ENCODE peak calls at places on chromosome 14, in six cellular contexts. J is endothelial cell of umbilical vein, Q is IMR-90, K is fibroblast of lung, D is mesenchymal stem cell, Y is adipocyte. F is an unnamed sample.

GRCh38 chr14:87175175-87175574 is 817.8 kb downstream of the GALC start:
- DNase-seq in Q (no peak), D (no peak), Y (no peak), J (no peak), K (no peak), F (peak)

GRCh38 chr14:61929651-61930050 is 167.4 kb downstream of the SNAPC1 start:
- DNase-seq in Y (no peak), D (no peak), Q (no peak), K (no peak), J (no peak), F (no peak)

GRCh38 chr14:34040765-34041164 is 89.9 kb upstream of the EGLN3 start:
- DNase-seq in J (no peak), Y (no peak), Q (no peak), K (no peak), D (no peak), F (no peak)

GRCh38 chr14:51396222-51396815 is 156.3 kb downstream of the TMX1 start:
- DNase-seq in Y (peak), Q (peak), D (peak), J (peak), K (peak), F (no peak)

GRCh38 chr14:86723254-86723624 is 1193.3 kb downstream of the FLRT2 start:
- DNase-seq in Q (peak), Y (peak), J (no peak), D (no peak), K (no peak), F (no peak)

GRCh38 chr14:22465201-22465835 is 123.7 kb downstream of the DAD1 start:
- DNase-seq in K (no peak), D (no peak), J (no peak), Q (peak), Y (no peak), F (no peak)

GRCh38 chr14:81686512-81686911 is 152.9 kb upstream of the SEL1L start:
- DNase-seq in K (no peak), Q (no peak), J (no peak), Y (no peak), D (no peak), F (no peak)

GRCh38 chr14:71729581-71729980 is 202.6 kb upstream of the RGS6 start:
- DNase-seq in Y (no peak), K (peak), Q (no peak), D (no peak), J (no peak), F (no peak)

GRCh38 chr14:64580451-64580850 is 30.7 kb downstream of the PPP1R36 start:
- DNase-seq in J (peak), Y (peak), K (peak), D (no peak), Q (peak), F (no peak)

GRCh38 chr14:82642425-82642824 is 1108.8 kb upstream of the SEL1L start:
- DNase-seq in D (peak), Q (no peak), Y (no peak), K (no peak), J (no peak), F (no peak)

GRCh38 chr14:88614218-88614907 is 51.5 kb downstream of the ZC3H14 start:
- DNase-seq in K (peak), D (peak), J (peak), Y (peak), Q (peak), F (no peak)

GRCh38 chr14:25887251-25887908 is 710.5 kb downstream of the NOVA1 start:
- DNase-seq in Y (no peak), Q (no peak), D (peak), J (peak), K (peak), F (no peak)

GRCh38 chr14:104603623-104604401 is 760 bp downstream of the TMEM179 start:
- DNase-seq in J (no peak), Q (no peak), Y (no peak), K (no peak), D (no peak), F (no peak)

GRCh38 chr14:103418508-103418818 is 33.2 kb downstream of the MARK3 start:
- DNase-seq in J (no peak), K (peak), Q (peak), Y (peak), D (peak), F (peak)

GRCh38 chr14:95431199-95432145 is 85.0 kb downstream of the SYNE3 start:
- DNase-seq in D (peak), K (peak), Q (peak), J (peak), Y (peak), F (peak)

GRCh38 chr14:47207636-47208035 is 467.8 kb downstream of the MDGA2 start:
- DNase-seq in J (peak), D (peak), Y (no peak), K (peak), Q (no peak), F (no peak)

GRCh38 chr14:87805315-87805723 is 187.7 kb downstream of the GALC start:
- DNase-seq in Y (no peak), J (no peak), Q (no peak), D (peak), K (peak), F (no peak)

GRCh38 chr14:35051796-35052195 is 5.7 kb downstream of the FAM177A1 start:
- DNase-seq in J (no peak), D (peak), K (peak), Q (peak), Y (peak), F (no peak)

GRCh38 chr14:72172597-72172996 is 240.4 kb downstream of the RGS6 start:
- DNase-seq in J (no peak), D (no peak), Q (no peak), Y (no peak), K (no peak), F (no peak)

GRCh38 chr14:95162641-95163040 is 5.3 kb upstream of the DICER1 start:
- DNase-seq in Y (no peak), K (no peak), J (no peak), D (no peak), Q (no peak), F (no peak)

GRCh38 chr14:89240414-89240813 is 176.6 kb downstream of the FOXN3 start:
- DNase-seq in J (peak), Q (peak), Y (no peak), K (peak), D (peak), F (no peak)

GRCh38 chr14:81625343-81625742 is 91.7 kb upstream of the SEL1L start:
- DNase-seq in J (no peak), K (no peak), Q (no peak), Y (peak), D (no peak), F (peak)

GRCh38 chr14:57863471-57863870 is 2.4 kb downstream of the SLC35F4 start:
- DNase-seq in D (no peak), J (no peak), K (no peak), Q (no peak), Y (no peak), F (no peak)

GRCh38 chr14:64698899-64699298 is 5.3 kb upstream of the PLEKHG3 start:
- DNase-seq in Q (no peak), K (no peak), D (peak), Y (no peak), J (no peak), F (no peak)

GRCh38 chr14:30656190-30656632 is 34.1 kb downstream of the SCFD1 start:
- DNase-seq in Q (peak), J (peak), Y (peak), K (peak), D (peak), F (no peak)

GRCh38 chr14:31583043-31583442 is 21.8 kb downstream of the NUBPL start:
- DNase-seq in Y (no peak), J (no peak), Q (no peak), K (no peak), D (no peak), F (no peak)

GRCh38 chr14:53356361-53357150 is 203.4 kb upstream of the DDHD1 start:
- DNase-seq in Q (peak), K (no peak), Y (no peak), J (no peak), D (peak), F (no peak)

GRCh38 chr14:24871302-24871701 is 178.6 kb downstream of the STXBP6 start:
- DNase-seq in K (no peak), D (no peak), Y (no peak), J (no peak), Q (peak), F (no peak)

GRCh38 chr14:95871531-95871930 is 5.1 kb upstream of the TUNAR start:
- DNase-seq in D (no peak), Y (no peak), K (no peak), J (no peak), Q (no peak), F (no peak)

GRCh38 chr14:37824936-37825698 is 229.7 kb downstream of the TTC6 start:
- DNase-seq in Q (no peak), D (peak), J (no peak), Y (no peak), K (peak), F (no peak)

GRCh38 chr14:64918216-64918615 is 4.0 kb downstream of the CHURC1 start:
- DNase-seq in K (peak), Y (peak), J (no peak), Q (no peak), D (no peak), F (no peak)

GRCh38 chr14:93894992-93895391 is 32.2 kb upstream of the FAM181A start:
- DNase-seq in Y (no peak), K (no peak), D (no peak), J (no peak), Q (no peak), F (no peak)
- H3K9ac ChIP-seq in Y (no peak), K (no peak), D (no peak), J (no peak), Q (no peak), F (no peak)

GRCh38 chr14:70576891-70577290 is 23.6 kb downstream of the MED6 start:
- DNase-seq in Y (no peak), K (no peak), J (no peak), Q (no peak), D (no peak), F (no peak)

GRCh38 chr14:70573050-70573449 is 27.4 kb downstream of the MED6 start:
- DNase-seq in J (no peak), D (no peak), Q (no peak), Y (no peak), K (no peak), F (no peak)

GRCh38 chr14:70567791-70568190 is 32.7 kb downstream of the MED6 start:
- DNase-seq in K (peak), D (peak), Y (peak), Q (peak), J (peak), F (no peak)

DNA sequence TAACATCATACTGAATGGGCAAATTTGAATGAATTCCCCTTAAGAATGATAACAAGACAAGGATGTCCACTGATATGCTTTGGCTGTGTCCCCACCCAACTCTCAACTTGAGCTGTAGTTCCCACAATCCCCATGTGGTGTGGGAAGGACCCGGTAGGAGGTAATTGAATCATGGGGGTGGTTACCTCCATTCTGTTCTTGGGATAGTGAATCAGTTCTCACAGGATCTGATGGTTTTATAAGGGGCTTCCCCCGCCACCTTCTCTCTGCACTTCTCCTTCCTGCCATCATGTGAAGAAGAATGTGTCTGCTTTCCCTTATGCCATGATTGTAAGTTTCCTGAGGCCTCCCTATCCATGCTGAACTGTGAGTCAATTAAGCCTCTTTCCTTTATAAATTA is 29.3 kb downstream of the MED6 start:
- DNase-seq in J (no peak), Y (no peak), Q (no peak), K (no peak), D (no peak), F (no peak)
- H3K9ac ChIP-seq in J (no peak), Y (no peak), Q (no peak), K (no peak), D (no peak), F (no peak)

GRCh38 chr14:100677152-100677924 is 49.4 kb upstream of the DLK1 start:
- DNase-seq in Y (peak), K (no peak), Q (no peak), J (no peak), D (peak), F (peak)
- H3K9ac ChIP-seq in Y (peak), K (no peak), Q (no peak), J (no peak), D (peak), F (peak)

DNA sequence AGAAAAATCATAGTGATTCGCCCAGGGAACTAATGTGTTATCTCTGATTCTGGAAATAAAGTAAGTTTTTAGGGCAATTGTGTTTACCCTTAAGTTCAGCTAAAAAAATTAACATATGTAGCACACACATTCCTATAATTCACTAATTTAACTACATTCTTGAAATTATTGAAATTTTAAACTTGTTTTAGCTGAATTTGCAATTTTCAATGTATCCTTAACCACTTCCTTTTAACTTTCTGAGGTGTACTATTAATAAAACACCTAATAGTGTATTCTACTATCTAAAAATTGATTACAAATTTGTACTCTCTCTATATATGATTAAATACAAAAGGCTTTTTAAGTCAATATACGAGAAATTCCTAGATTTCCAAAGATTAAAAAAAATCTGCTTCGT is 2.2 kb downstream of the KLHL28 start:
- DNase-seq in K (no peak), J (no peak), Y (no peak), Q (no peak), D (no peak), F (no peak)
- H3K9ac ChIP-seq in K (no peak), J (no peak), Y (no peak), Q (no peak), D (peak), F (peak)

GRCh38 chr14:93006484-93007128 is 83.7 kb downstream of the CHGA start:
- DNase-seq in D (no peak), K (peak), Y (no peak), J (no peak), Q (no peak), F (no peak)
- H3K9ac ChIP-seq in D (no peak), K (no peak), Y (peak), J (no peak), Q (no peak), F (no peak)

GRCh38 chr14:76901171-76902055 is 75.2 kb downstream of the LRRC74A start:
- DNase-seq in J (no peak), Q (peak), Y (peak), K (peak), D (no peak), F (no peak)
- H3K9ac ChIP-seq in J (no peak), Q (no peak), Y (no peak), K (no peak), D (no peak), F (no peak)